ENCODE peak calls at places on chromosomes 2 and 18, in eight cellular contexts. One of them, this sample, is unnamed.

GRCh38 chr18:7447629-7448028 is 119.5 kb upstream of the PTPRM start:
- DNase-seq in cardiac septum: no peak
- DNase-seq in Calu3: no peak
- DNase-seq in GM20000: no peak
- DNase-seq in G401: no peak
- DNase-seq in CD4-positive, alpha-beta T cell: no peak
- DNase-seq in cardiac muscle cell: no peak
- DNase-seq in lower leg skin: no peak
- DNase-seq in this sample: no peak

GRCh38 chr18:73249030-73249429 is 381.2 kb upstream of the NETO1 start:
- DNase-seq in cardiac septum: no peak
- DNase-seq in Calu3: no peak
- DNase-seq in GM20000: no peak
- DNase-seq in G401: no peak
- DNase-seq in CD4-positive, alpha-beta T cell: no peak
- DNase-seq in cardiac muscle cell: no peak
- DNase-seq in lower leg skin: no peak
- DNase-seq in this sample: no peak

GRCh38 chr2:122652670-122653069 is 897.2 kb downstream of the TSN start:
- DNase-seq in cardiac septum: no peak
- DNase-seq in Calu3: no peak
- DNase-seq in GM20000: no peak
- DNase-seq in G401: no peak
- DNase-seq in CD4-positive, alpha-beta T cell: no peak
- DNase-seq in cardiac muscle cell: peak; percentile 20
- DNase-seq in lower leg skin: no peak
- DNase-seq in this sample: no peak

GRCh38 chr18:6106116-6106645 is 210.9 kb upstream of the TMEM200C start:
- DNase-seq in cardiac septum: no peak
- DNase-seq in Calu3: no peak
- DNase-seq in GM20000: no peak
- DNase-seq in G401: peak; percentile 61
- DNase-seq in CD4-positive, alpha-beta T cell: no peak
- DNase-seq in cardiac muscle cell: no peak
- DNase-seq in lower leg skin: no peak
- DNase-seq in this sample: no peak

GRCh38 chr18:49359732-49360444 is 100.6 kb downstream of the DYM start:
- DNase-seq in cardiac septum: no peak
- DNase-seq in Calu3: no peak
- DNase-seq in GM20000: peak; percentile 13
- DNase-seq in G401: no peak
- DNase-seq in CD4-positive, alpha-beta T cell: no peak
- DNase-seq in cardiac muscle cell: peak; percentile 43
- DNase-seq in lower leg skin: no peak
- DNase-seq in this sample: peak; percentile 20

GRCh38 chr18:9796933-9797549 is 88.7 kb upstream of the TXNDC2 start:
- DNase-seq in cardiac septum: no peak
- DNase-seq in Calu3: no peak
- DNase-seq in GM20000: no peak
- DNase-seq in G401: peak; percentile 54
- DNase-seq in CD4-positive, alpha-beta T cell: no peak
- DNase-seq in cardiac muscle cell: no peak
- DNase-seq in lower leg skin: no peak
- DNase-seq in this sample: no peak

GRCh38 chr2:205708231-205708631 is 25.9 kb downstream of the NRP2 start:
- DNase-seq in cardiac septum: no peak
- DNase-seq in Calu3: no peak
- DNase-seq in GM20000: no peak
- DNase-seq in G401: no peak
- DNase-seq in CD4-positive, alpha-beta T cell: no peak
- DNase-seq in cardiac muscle cell: peak; percentile 66
- DNase-seq in lower leg skin: no peak
- DNase-seq in this sample: no peak

GRCh38 chr2:113120861-113121260 is 6.5 kb upstream of the IL1RN start:
- DNase-seq in cardiac septum: no peak
- DNase-seq in Calu3: no peak
- DNase-seq in GM20000: no peak
- DNase-seq in G401: no peak
- DNase-seq in CD4-positive, alpha-beta T cell: no peak
- DNase-seq in cardiac muscle cell: no peak
- DNase-seq in lower leg skin: no peak
- DNase-seq in this sample: no peak

GRCh38 chr2:58532641-58533040 is 291.5 kb upstream of the FANCL start:
- DNase-seq in cardiac septum: no peak
- DNase-seq in Calu3: no peak
- DNase-seq in GM20000: no peak
- DNase-seq in G401: no peak
- DNase-seq in CD4-positive, alpha-beta T cell: no peak
- DNase-seq in cardiac muscle cell: no peak
- DNase-seq in lower leg skin: no peak
- DNase-seq in this sample: no peak

GRCh38 chr2:203584784-203585183 is 49.7 kb upstream of the RAPH1 start:
- DNase-seq in cardiac septum: no peak
- DNase-seq in Calu3: no peak
- DNase-seq in GM20000: no peak
- DNase-seq in G401: no peak
- DNase-seq in CD4-positive, alpha-beta T cell: no peak
- DNase-seq in cardiac muscle cell: no peak
- DNase-seq in lower leg skin: no peak
- DNase-seq in this sample: no peak

GRCh38 chr2:221104391-221104811 is 467.7 kb downstream of the EPHA4 start:
- DNase-seq in cardiac septum: peak; percentile 91
- DNase-seq in Calu3: no peak
- DNase-seq in GM20000: no peak
- DNase-seq in G401: peak; percentile 74
- DNase-seq in CD4-positive, alpha-beta T cell: no peak
- DNase-seq in cardiac muscle cell: peak; percentile 44
- DNase-seq in lower leg skin: peak; percentile 58
- DNase-seq in this sample: no peak

GRCh38 chr18:37565138-37565984 is at the start of gene CELF4:
- DNase-seq in cardiac septum: no peak
- DNase-seq in Calu3: no peak
- DNase-seq in GM20000: peak; percentile 40
- DNase-seq in G401: peak; percentile 89
- DNase-seq in CD4-positive, alpha-beta T cell: no peak
- DNase-seq in cardiac muscle cell: no peak
- DNase-seq in lower leg skin: no peak
- DNase-seq in this sample: no peak